ENCODE peak calls at places on chromosomes 11 and 22, in seven cellular contexts. I is GF-D8; Z is activated naive CD4-positive, alpha-beta T cell; Q is body of pancreas; B is NCI-H226; P is AG08395; M is adipocyte. D is an unnamed sample.

GRCh38 chr11:100525197-100525596 is 161.9 kb upstream of the ARHGAP42 start:
- DNase-seq in I (no peak), Z (no peak), Q (no peak), B (no peak), P (no peak), M (no peak), D (no peak)

GRCh38 chr11:20599424-20600346 is at the start of gene SLC6A5:
- DNase-seq in I (no peak), Z (no peak), Q (peak; percentile 30), B (no peak), P (peak; percentile 54), M (peak; percentile 52), D (no peak)

GRCh38 chr22:35409783-35410662 is 10.1 kb downstream of the MCM5 start:
- DNase-seq in I (peak; percentile 89), Z (no peak), Q (no peak), B (no peak), P (no peak), M (no peak), D (no peak)

GRCh38 chr22:47442821-47443220 is 680.4 kb downstream of the TBC1D22A start:
- DNase-seq in I (no peak), Z (no peak), Q (no peak), B (no peak), P (no peak), M (no peak), D (no peak)

GRCh38 chr11:26712497-26712896 is 9.4 kb downstream of the SLC5A12 start:
- DNase-seq in I (no peak), Z (no peak), Q (no peak), B (no peak), P (no peak), M (no peak), D (no peak)

GRCh38 chr11:86749861-86750401 is 50.4 kb upstream of the PRSS23 start:
- DNase-seq in I (no peak), Z (no peak), Q (no peak), B (no peak), P (no peak), M (peak; percentile 36), D (no peak)

GRCh38 chr11:5303643-5304042 is 1.9 kb upstream of the OR51B4 start:
- DNase-seq in I (no peak), Z (no peak), Q (no peak), B (no peak), P (no peak), M (no peak), D (no peak)

GRCh38 chr11:12377824-12378593 is 638 bp downstream of the PARVA start:
- DNase-seq in I (no peak), Z (no peak), Q (peak; percentile 84), B (peak; percentile 83), P (peak; percentile 79), M (peak; percentile 93), D (no peak)

GRCh38 chr22:19565921-19566598 is 41.9 kb upstream of the CLDN5 start:
- DNase-seq in I (no peak), Z (no peak), Q (no peak), B (peak; percentile 13), P (no peak), M (no peak), D (no peak)

GRCh38 chr22:31049815-31050420 is 31.2 kb upstream of the SMTN start:
- DNase-seq in I (no peak), Z (no peak), Q (no peak), B (peak; percentile 26), P (no peak), M (no peak), D (no peak)

GRCh38 chr11:117315285-117316196 is 515 bp downstream of the BACE1 start:
- DNase-seq in I (no peak), Z (no peak), Q (peak; percentile 21), B (no peak), P (no peak), M (peak; percentile 52), D (no peak)

GRCh38 chr22:40436460-40437431 is 66.4 kb downstream of the SGSM3 start:
- DNase-seq in I (peak; percentile 81), Z (no peak), Q (no peak), B (no peak), P (peak; percentile 53), M (peak; percentile 79), D (no peak)

GRCh38 chr11:67662142-67662805 is 11.7 kb upstream of the ACY3 start:
- DNase-seq in I (no peak), Z (no peak), Q (no peak), B (no peak), P (no peak), M (no peak), D (no peak)

GRCh38 chr11:77142091-77142975 is 14.3 kb downstream of the MYO7A start:
- DNase-seq in I (peak; percentile 54), Z (no peak), Q (no peak), B (no peak), P (no peak), M (no peak), D (no peak)

GRCh38 chr11:10444725-10445286 is 10.3 kb upstream of the AMPD3 start:
- DNase-seq in I (no peak), Z (no peak), Q (no peak), B (no peak), P (no peak), M (no peak), D (no peak)

GRCh38 chr11:33737362-33737821 is 1.2 kb upstream of the CD59 start:
- DNase-seq in I (no peak), Z (no peak), Q (no peak), B (no peak), P (no peak), M (no peak), D (no peak)

GRCh38 chr11:75198278-75198948 is 42.2 kb upstream of the TPBGL start:
- DNase-seq in I (no peak), Z (no peak), Q (no peak), B (no peak), P (no peak), M (no peak), D (no peak)

GRCh38 chr22:30116362-30117117 is 36.3 kb downstream of the HORMAD2 start:
- DNase-seq in I (no peak), Z (no peak), Q (no peak), B (peak; percentile 50), P (peak; percentile 56), M (peak; percentile 45), D (no peak)

GRCh38 chr11:7577883-7578242 is 64.1 kb downstream of the PPFIBP2 start:
- DNase-seq in I (peak; percentile 39), Z (no peak), Q (no peak), B (no peak), P (peak; percentile 12), M (peak; percentile 59), D (no peak)

GRCh38 chr11:131980199-131980598 is 609.8 kb downstream of the NTM start:
- DNase-seq in I (no peak), Z (no peak), Q (no peak), B (no peak), P (no peak), M (no peak), D (no peak)

GRCh38 chr11:120013325-120014250 is 124.3 kb downstream of the TRIM29 start:
- DNase-seq in I (no peak), Z (no peak), Q (peak; percentile 61), B (no peak), P (peak; percentile 47), M (no peak), D (no peak)

D was measured in activated T-helper 1 cell treated with anti-CD3 and anti-CD28 coated beads, Interleukin-2, amount 50 U/mL, for 16 hours.